ENCODE peak calls at places on chromosomes 1 and 21, in ten cellular contexts. R, N, A, F, Z, K, W, Y, O and T are unnamed samples.

GRCh38 chr1:90924982-90925381 is 96.9 kb downstream of the ZNF644 start:
- DNase-seq in R (no peak), N (no peak), A (no peak), F (peak; percentile 8), Z (no peak), K (no peak), W (no peak), Y (no peak), O (no peak), T (no peak)

GRCh38 chr1:31336687-31337467 is 36.0 kb downstream of the FABP3 start:
- DNase-seq in R (no peak), N (no peak), A (no peak), F (no peak), Z (peak; percentile 30), K (no peak), W (no peak), Y (no peak), O (no peak), T (no peak)

GRCh38 chr21:46422636-46423241 is 36.0 kb upstream of the DIP2A start:
- DNase-seq in R (no peak), N (no peak), A (no peak), F (no peak), Z (no peak), K (no peak), W (no peak), Y (no peak), O (no peak), T (no peak)

GRCh38 chr1:173095632-173096031 is 44.9 kb upstream of the TNFSF18 start:
- DNase-seq in R (no peak), N (no peak), A (no peak), F (peak; percentile 89), Z (no peak), K (no peak), W (no peak), Y (no peak), O (no peak), T (no peak)

GRCh38 chr1:202588644-202589189 is 121.5 kb downstream of the SYT2 start:
- DNase-seq in R (no peak), N (no peak), A (peak; percentile 35), F (no peak), Z (no peak), K (no peak), W (no peak), Y (no peak), O (no peak), T (no peak)

GRCh38 chr1:113744114-113744513 is 15.2 kb downstream of the PHTF1 start:
- DNase-seq in R (no peak), N (no peak), A (no peak), F (no peak), Z (no peak), K (no peak), W (no peak), Y (no peak), O (no peak), T (no peak)

GRCh38 chr1:38546630-38547029 is 312.9 kb downstream of the RRAGC start:
- DNase-seq in R (no peak), N (no peak), A (no peak), F (peak; percentile 4), Z (no peak), K (no peak), W (no peak), Y (no peak), O (no peak), T (no peak)

GRCh38 chr1:22830131-22830566 is 119.5 kb downstream of the EPHB2 start:
- DNase-seq in R (no peak), N (no peak), A (no peak), F (no peak), Z (no peak), K (no peak), W (no peak), Y (no peak), O (no peak), T (no peak)

GRCh38 chr1:39639333-39640130 is at the start of gene HEYL:
- DNase-seq in R (peak; percentile 85), N (peak; percentile 71), A (peak; percentile 86), F (peak; percentile 19), Z (peak; percentile 63), K (no peak), W (peak; percentile 86), Y (no peak), O (no peak), T (no peak)

GRCh38 chr1:244319283-244320132 is 132.2 kb downstream of the ADSS2 start:
- DNase-seq in R (no peak), N (no peak), A (no peak), F (peak; percentile 90), Z (no peak), K (peak; percentile 84), W (no peak), Y (peak; percentile 14), O (no peak), T (peak; percentile 53)

GRCh38 chr1:58779059-58779754 is 4.6 kb downstream of the JUN start:
- DNase-seq in R (no peak), N (no peak), A (no peak), F (peak; percentile 43), Z (no peak), K (no peak), W (no peak), Y (no peak), O (no peak), T (no peak)

GRCh38 chr1:86429830-86430229 is 5.9 kb downstream of the CLCA2 start:
- DNase-seq in R (no peak), N (peak; percentile 75), A (no peak), F (peak; percentile 93), Z (no peak), K (no peak), W (peak; percentile 53), Y (no peak), O (peak; percentile 78), T (no peak)

GRCh38 chr1:11765661-11766428 is 3.9 kb downstream of the C1orf167 start:
- DNase-seq in R (no peak), N (no peak), A (no peak), F (no peak), Z (no peak), K (no peak), W (no peak), Y (no peak), O (no peak), T (no peak)

GRCh38 chr1:177645491-177645890 is 324.4 kb downstream of the SEC16B start:
- DNase-seq in R (no peak), N (no peak), A (no peak), F (no peak), Z (no peak), K (no peak), W (no peak), Y (no peak), O (no peak), T (no peak)

GRCh38 chr21:24955275-24955961 is 651.9 kb downstream of the MRPL39 start:
- DNase-seq in R (peak; percentile 33), N (no peak), A (no peak), F (no peak), Z (no peak), K (peak; percentile 82), W (no peak), Y (no peak), O (no peak), T (no peak)

GRCh38 chr1:32413507-32414185 is 19.4 kb upstream of the BSDC1 start:
- DNase-seq in R (peak; percentile 65), N (no peak), A (peak; percentile 43), F (peak; percentile 68), Z (peak; percentile 36), K (peak; percentile 48), W (peak; percentile 63), Y (no peak), O (no peak), T (peak; percentile 50)

GRCh38 chr1:27831568-27832410 is 1.2 kb downstream of the PPP1R8 start:
- DNase-seq in R (no peak), N (no peak), A (no peak), F (peak; percentile 5), Z (no peak), K (no peak), W (no peak), Y (no peak), O (no peak), T (no peak)

GRCh38 chr1:25743164-25744139 is 56.5 kb upstream of the SELENON start:
- DNase-seq in R (peak; percentile 61), N (peak; percentile 91), A (no peak), F (peak; percentile 35), Z (peak; percentile 86), K (no peak), W (peak; percentile 92), Y (peak; percentile 16), O (peak; percentile 66), T (peak; percentile 87)

GRCh38 chr1:118821801-118822200 is 166.3 kb downstream of the TBX15 start:
- DNase-seq in R (no peak), N (no peak), A (no peak), F (no peak), Z (no peak), K (no peak), W (no peak), Y (no peak), O (no peak), T (peak; percentile 28)

GRCh38 chr1:167905671-167906070 is 8.3 kb downstream of the ADCY10 start:
- DNase-seq in R (no peak), N (no peak), A (no peak), F (no peak), Z (no peak), K (no peak), W (no peak), Y (no peak), O (no peak), T (no peak)

GRCh38 chr1:62778208-62778607 is 5.7 kb upstream of the ATG4C start:
- DNase-seq in R (no peak), N (no peak), A (no peak), F (no peak), Z (no peak), K (no peak), W (no peak), Y (no peak), O (no peak), T (no peak)

GRCh38 chr1:200294241-200294640 is 115.6 kb downstream of the ZNF281 start:
- DNase-seq in R (no peak), N (no peak), A (no peak), F (no peak), Z (no peak), K (no peak), W (no peak), Y (no peak), O (no peak), T (no peak)
- TF ChIP-seq CTCF in R (no peak), N (no peak), A (no peak), F (no peak), Z (no peak), K (no peak), W (no peak), Y (no peak), O (no peak), T (no peak)

GRCh38 chr21:39183272-39184049 is at the start of gene PSMG1:
- DNase-seq in R (peak; percentile 97), N (peak; percentile 96), A (peak; percentile 44), F (peak; percentile 90), Z (peak; percentile 98), K (peak; percentile 77), W (peak; percentile 94), Y (peak; percentile 75), O (peak; percentile 91), T (peak; percentile 98)
- TF ChIP-seq POLR2A in R (peak; percentile 83), N (no peak), A (peak; percentile 93), F (peak; percentile 90), Z (peak; percentile 88), K (peak; percentile 94), W (peak; percentile 72), Y (no peak), O (no peak), T (no peak)

GRCh38 chr1:235056937-235057336 is 71.7 kb downstream of the TOMM20 start:
- DNase-seq in R (peak; percentile 28), N (no peak), A (peak; percentile 36), F (no peak), Z (no peak), K (no peak), W (no peak), Y (no peak), O (no peak), T (no peak)
- TF ChIP-seq CTCF in R (no peak), N (peak; percentile 39), A (no peak), F (no peak), Z (no peak), K (no peak), W (no peak), Y (no peak), O (no peak), T (no peak)

GRCh38 chr1:9417695-9418094 is 121.6 kb upstream of the SLC25A33 start:
- DNase-seq in R (no peak), N (no peak), A (no peak), F (no peak), Z (no peak), K (no peak), W (no peak), Y (no peak), O (no peak), T (no peak)
- TF ChIP-seq POLR2A in R (no peak), N (no peak), A (no peak), F (no peak), Z (no peak), K (no peak), W (no peak), Y (no peak), O (no peak), T (no peak)